ENCODE peak calls at places on chromosome 9, in four cellular contexts. F is esophagus squamous epithelium, D is HepG2, I is heart left ventricle. C is an unnamed sample.

GRCh38 chr9:96084289-96084688 is 208.8 kb downstream of the ERCC6L2 start:
- DNase-seq in F (no peak), D (no peak), I (no peak), C (no peak)

GRCh38 chr9:106954562-106954961 is 91.6 kb downstream of the ZNF462 start:
- DNase-seq in F (no peak), D (no peak), I (no peak), C (no peak)

GRCh38 chr9:26262431-26262830 is 584.2 kb upstream of the TUSC1 start:
- DNase-seq in F (no peak), D (no peak), I (no peak), C (no peak)

GRCh38 chr9:70085241-70085640 is 41.6 kb downstream of the MAMDC2 start:
- DNase-seq in F (no peak), D (no peak), I (no peak), C (no peak)

GRCh38 chr9:6078382-6079105 is 63.1 kb upstream of the RANBP6 start:
- DNase-seq in F (no peak), D (no peak), I (no peak), C (no peak)

GRCh38 chr9:86953181-86953580 is 5.9 kb upstream of the GAS1 start:
- DNase-seq in F (no peak), D (no peak), I (no peak), C (no peak)

GRCh38 chr9:15135167-15135792 is 171.7 kb downstream of the TTC39B start:
- DNase-seq in F (no peak), D (peak), I (peak), C (peak)

GRCh38 chr9:103397868-103398600 is 402.9 kb downstream of the CYLC2 start:
- DNase-seq in F (no peak), D (peak), I (no peak), C (peak)

GRCh38 chr9:29691758-29692407 is 2118.6 kb upstream of the C9orf72 start:
- DNase-seq in F (no peak), D (peak), I (no peak), C (peak)

GRCh38 chr9:125506045-125506444 is 201.0 kb downstream of the MAPKAP1 start:
- DNase-seq in F (no peak), D (no peak), I (no peak), C (no peak)

GRCh38 chr9:136004712-136005111 is 43.5 kb upstream of the UBAC1 start:
- DNase-seq in F (no peak), D (no peak), I (no peak), C (no peak)

GRCh38 chr9:112569186-112569585 is 82.6 kb downstream of the KIAA1958 start:
- DNase-seq in F (no peak), D (no peak), I (no peak), C (no peak)

GRCh38 chr9:113042884-113043657 is 13.5 kb downstream of the ZFP37 start:
- DNase-seq in F (no peak), D (no peak), I (no peak), C (no peak)

GRCh38 chr9:70835323-70835722 is 286.1 kb downstream of the TRPM3 start:
- DNase-seq in F (no peak), D (no peak), I (no peak), C (no peak)

GRCh38 chr9:126053913-126054312 is 272.7 kb upstream of the MVB12B start:
- DNase-seq in F (no peak), D (no peak), I (no peak), C (no peak)

GRCh38 chr9:109013678-109014145 is 413 bp upstream of the CTNNAL1 start:
- DNase-seq in F (no peak), D (no peak), I (no peak), C (no peak)

GRCh38 chr9:129071526-129072131 is 9.3 kb upstream of the DOLPP1 start:
- DNase-seq in F (no peak), D (no peak), I (no peak), C (peak)

GRCh38 chr9:130714586-130715110 is 21.1 kb downstream of the EXOSC2 start:
- DNase-seq in F (no peak), D (no peak), I (no peak), C (no peak)

GRCh38 chr9:130713286-130713975 is 19.9 kb downstream of the EXOSC2 start:
- DNase-seq in F (no peak), D (no peak), I (peak), C (peak)

GRCh38 chr9:130711469-130711868 is 17.9 kb downstream of the EXOSC2 start:
- DNase-seq in F (no peak), D (no peak), I (no peak), C (no peak)

GRCh38 chr9:130710822-130711352 is 17.3 kb downstream of the EXOSC2 start:
- DNase-seq in F (no peak), D (no peak), I (no peak), C (no peak)

DNA sequence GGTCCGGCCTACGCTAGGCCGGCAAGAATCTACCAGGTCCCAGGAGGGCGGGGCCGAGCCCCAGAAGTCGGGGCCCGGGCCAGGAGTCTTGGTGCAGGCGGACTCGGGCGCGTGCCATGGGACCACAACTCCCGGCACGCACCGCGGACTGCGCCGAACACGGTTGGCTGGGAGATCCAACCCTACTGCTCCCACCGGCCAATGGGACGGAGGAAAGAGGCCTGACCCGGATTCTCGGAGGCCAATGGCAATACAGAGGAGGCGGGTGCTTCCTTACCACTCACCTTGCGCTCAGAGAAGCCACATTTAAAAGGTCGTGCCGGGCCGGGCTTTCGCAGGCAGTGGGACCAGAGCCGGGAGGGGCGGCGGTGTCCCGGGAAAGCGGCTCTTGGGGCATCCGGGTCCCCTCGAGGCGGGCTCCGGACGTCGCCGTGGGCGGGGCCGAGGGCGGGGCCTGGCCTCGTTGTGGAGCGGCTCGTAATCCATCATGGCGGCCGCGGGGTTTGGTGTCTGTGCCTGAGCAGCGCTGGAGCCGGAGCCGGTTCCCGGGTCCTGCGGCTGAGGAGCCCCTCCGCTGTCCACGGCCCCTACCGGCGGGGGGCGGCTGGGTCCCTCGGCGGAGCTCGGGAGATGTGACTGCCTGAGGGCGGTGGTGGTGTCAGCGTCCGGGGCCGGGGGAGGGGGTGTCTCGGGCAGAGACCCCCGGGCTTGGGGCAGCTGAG is 19.1 kb downstream of the EXOSC2 start:
- DNase-seq in F (peak), D (peak), I (peak), C (peak)
- TF ChIP-seq POLR2A in F (no peak), D (no peak), I (no peak), C (peak)

DNA sequence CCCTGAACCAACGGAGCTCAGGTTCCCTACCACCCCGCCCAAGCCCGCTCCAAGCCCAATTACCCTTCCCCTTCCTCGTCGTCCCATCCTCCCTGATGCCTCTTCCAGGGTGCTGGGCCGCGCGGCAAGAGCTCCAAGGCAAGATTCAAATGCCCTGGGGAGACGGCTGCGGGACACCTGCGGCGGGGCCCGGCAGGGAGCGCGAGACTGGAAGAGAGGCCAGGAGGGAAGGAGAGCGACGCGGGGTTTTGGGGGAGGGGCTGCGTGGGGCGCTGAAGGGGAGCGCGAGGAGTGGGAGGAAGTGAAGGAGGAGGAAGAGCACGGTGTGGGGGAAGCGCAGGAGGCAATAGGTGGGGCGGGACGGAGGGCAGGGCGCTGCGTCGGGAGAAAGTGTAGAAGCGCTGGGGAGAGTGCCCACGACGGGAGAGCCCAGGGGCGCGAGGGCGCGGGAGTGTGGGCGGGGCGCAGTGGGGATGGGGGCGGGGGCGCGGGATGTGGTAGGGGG is 975 bp upstream of the NXNL2 start:
- DNase-seq in F (no peak), D (no peak), I (peak), C (no peak)
- TF ChIP-seq POLR2A in F (no peak), D (no peak), I (no peak), C (no peak)

DNA sequence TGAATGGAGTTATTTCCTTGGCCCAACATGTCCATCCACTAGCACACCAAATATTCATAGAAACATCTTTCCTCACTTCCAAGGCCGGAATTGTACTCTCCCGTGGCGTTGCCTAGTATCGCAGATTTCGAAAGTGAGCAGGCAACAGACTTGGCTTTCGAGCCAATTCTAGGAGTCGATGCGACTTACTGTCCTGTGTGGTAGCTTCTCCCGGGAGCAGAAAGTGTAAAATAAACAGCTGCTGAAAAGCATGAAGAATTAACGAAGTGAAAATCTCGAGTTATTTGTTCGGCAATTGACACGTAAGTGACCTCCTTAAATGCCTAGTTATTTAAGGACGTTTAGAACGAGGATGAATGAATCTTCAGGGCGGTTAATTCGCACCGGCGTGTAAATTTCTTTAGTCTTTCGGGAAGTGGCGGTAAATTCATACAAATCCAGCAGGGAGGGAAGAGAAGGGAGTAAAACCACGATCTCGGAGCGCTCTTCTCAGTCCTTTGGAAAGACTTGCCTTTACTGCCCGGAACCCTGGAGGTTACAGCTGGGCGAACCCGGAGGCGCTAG is 414 bp upstream of the PCSK5 start:
- DNase-seq in F (no peak), D (no peak), I (peak), C (no peak)
- TF ChIP-seq POLR2A in F (no peak), D (no peak), I (no peak), C (no peak)

DNA sequence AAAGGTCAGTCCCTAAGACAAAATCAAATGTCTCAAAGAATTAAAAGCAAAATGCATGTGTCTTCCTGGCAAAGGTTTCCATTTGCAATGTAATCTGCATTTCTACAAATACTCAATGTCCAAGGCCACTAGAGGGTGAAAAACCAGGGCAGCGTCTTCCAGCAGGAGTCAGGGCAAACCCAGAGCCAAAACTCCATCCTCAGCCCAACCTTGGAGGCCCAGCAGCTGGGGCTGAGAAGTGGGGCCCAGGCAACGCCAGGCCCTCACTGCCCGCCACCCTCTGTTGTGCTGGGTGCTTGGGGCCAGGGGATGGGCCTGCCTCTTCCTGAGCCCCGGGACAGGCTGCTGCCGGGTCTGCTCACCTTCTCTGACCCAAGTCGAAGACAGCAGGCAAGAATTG is 200.1 kb downstream of the PAX5 start:
- DNase-seq in F (no peak), D (no peak), I (no peak), C (no peak)
- TF ChIP-seq POLR2A in F (no peak), D (no peak), I (no peak), C (no peak)

GRCh38 chr9:134323741-134324358 is 2.4 kb upstream of the RXRA start:
- DNase-seq in F (no peak), D (peak), I (no peak), C (no peak)
- TF ChIP-seq POLR2A in F (no peak), D (no peak), I (no peak), C (no peak)

DNA sequence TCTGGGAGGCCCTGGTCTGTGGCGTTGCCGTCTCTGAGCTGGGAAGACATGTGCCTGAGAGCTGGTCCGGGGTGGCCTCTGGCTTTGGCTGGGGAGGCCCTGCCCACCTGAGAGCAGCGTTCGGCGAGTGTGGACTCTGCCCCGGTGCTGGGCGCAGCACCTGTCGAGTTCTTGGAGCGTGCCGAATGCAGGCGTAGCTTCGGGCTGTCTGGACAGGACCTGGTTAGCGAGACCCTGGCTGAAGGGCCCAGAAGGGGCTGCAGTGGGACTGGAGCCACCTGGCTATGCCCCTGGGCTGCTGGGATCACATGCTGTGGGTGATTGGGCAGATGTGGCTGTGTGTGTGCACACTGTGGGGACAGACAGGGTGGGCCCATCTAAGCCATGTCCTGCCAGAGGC is 56.5 kb downstream of the RXRA start:
- DNase-seq in F (no peak), D (no peak), I (no peak), C (no peak)
- TF ChIP-seq POLR2A in F (no peak), D (no peak), I (no peak), C (no peak)

DNA sequence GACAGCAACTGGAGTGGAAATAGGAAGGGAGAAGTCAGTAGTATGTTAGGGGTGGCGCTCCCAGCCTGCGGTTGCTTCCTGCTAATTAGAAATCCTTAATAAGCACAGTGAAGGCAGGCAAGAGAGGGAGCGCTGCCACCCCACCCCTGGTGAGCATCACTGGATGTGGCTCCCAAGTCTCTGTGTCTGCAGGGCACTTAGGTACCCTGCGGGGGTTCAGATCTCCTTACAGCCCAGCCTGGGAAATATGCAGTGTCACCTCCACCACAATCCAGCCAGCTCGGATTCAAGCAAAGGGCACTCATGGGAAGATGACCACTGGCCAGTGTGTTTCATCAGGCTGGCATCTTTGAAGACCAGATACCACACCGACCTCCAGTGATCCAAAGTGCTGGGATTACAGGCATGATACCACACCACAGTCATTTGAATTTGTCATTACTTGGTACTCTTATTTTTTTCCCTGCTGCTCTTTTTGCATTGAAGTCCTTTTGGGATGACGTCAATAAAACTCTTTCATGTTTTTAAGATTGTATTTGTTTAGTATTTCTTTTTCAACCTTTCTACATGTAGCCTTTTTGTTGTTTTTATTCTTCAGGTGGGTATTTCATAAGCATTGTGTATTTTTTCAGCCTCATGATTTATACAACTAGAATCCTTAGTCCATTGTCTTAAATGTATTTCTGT is 90.1 kb downstream of the ANKRD18B start:
- DNase-seq in F (no peak), D (no peak), I (no peak), C (no peak)
- TF ChIP-seq POLR2A in F (no peak), D (no peak), I (no peak), C (no peak)

DNA sequence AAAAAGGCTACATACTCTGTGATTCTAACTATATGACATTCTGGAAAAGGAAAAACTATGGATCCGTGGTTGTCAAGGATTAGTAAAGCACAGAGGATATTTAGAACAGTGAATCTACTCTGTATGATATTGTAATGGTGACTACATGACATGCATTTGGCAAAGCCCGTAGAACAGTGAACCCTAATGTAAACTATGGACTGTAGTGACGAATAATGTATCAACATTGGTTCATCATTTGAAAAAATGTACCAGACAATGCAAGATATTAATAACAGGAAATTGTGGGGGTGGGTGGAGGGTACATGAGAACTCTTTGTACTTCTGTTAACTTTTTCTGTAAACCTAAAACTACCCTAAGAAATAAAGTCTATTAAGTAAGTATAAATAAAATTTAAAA is 101.5 kb upstream of the TBC1D2 start:
- DNase-seq in F (no peak), D (no peak), I (no peak), C (no peak)
- TF ChIP-seq POLR2A in F (no peak), D (no peak), I (no peak), C (no peak)

GRCh38 chr9:105697871-105698270 is 3.5 kb downstream of the TMEM38B start:
- DNase-seq in F (no peak), D (no peak), I (no peak), C (no peak)

GRCh38 chr9:105696219-105696793 is 2.0 kb downstream of the TMEM38B start:
- DNase-seq in F (no peak), D (no peak), I (no peak), C (no peak)

GRCh38 chr9:105693435-105694275 is 686 bp upstream of the TMEM38B start:
- DNase-seq in F (no peak), D (no peak), I (no peak), C (no peak)

GRCh38 chr9:105694320-105694847 is at the start of gene TMEM38B:
- DNase-seq in F (no peak), D (peak), I (peak), C (peak)

GRCh38 chr9:105694848-105695581 is 674 bp downstream of the TMEM38B start:
- DNase-seq in F (peak), D (peak), I (peak), C (peak)
- TF ChIP-seq POLR2A in F (no peak), D (no peak), I (no peak), C (no peak)